ENCODE peak calls at places on chromosomes 4 and X, in nine cellular contexts. X is stomach, Q is tibial nerve, Z is uterus, R is HCT116, K is lower leg skin, E is K562, S is NB4, M is A549. N is an unnamed sample.

GRCh38 chr4:18954538-18954937 is 933.0 kb upstream of the LCORL start:
- DNase-seq in M (no peak), K (no peak), E (no peak), X (no peak), Q (no peak), R (no peak), S (no peak), Z (no peak), N (no peak)

GRCh38 chrX:143781103-143781502 is 60.6 kb upstream of the SPANXN2 start:
- DNase-seq in M (no peak), X (no peak), E (no peak), S (no peak), R (no peak), Q (no peak), Z (no peak), K (no peak), N (peak)

GRCh38 chr4:105666693-105667092 is 41.8 kb downstream of the INTS12 start:
- DNase-seq in S (peak), M (peak), Z (no peak), R (no peak), K (no peak), E (no peak), X (no peak), Q (no peak), N (no peak)

GRCh38 chrX:41373989-41374606 is 40.1 kb downstream of the DDX3X start:
- DNase-seq in S (no peak), M (no peak), R (no peak), Q (no peak), Z (no peak), X (no peak), E (no peak), K (no peak), N (no peak)

GRCh38 chr4:169460081-169460480 is 152.3 kb downstream of the NEK1 start:
- DNase-seq in K (no peak), R (no peak), Q (no peak), Z (no peak), E (no peak), M (no peak), X (no peak), S (no peak), N (no peak)

GRCh38 chr4:54063224-54063623 is 1.2 kb downstream of the CHIC2 start:
- DNase-seq in X (no peak), K (no peak), R (no peak), M (no peak), Q (no peak), Z (no peak), S (peak), E (no peak), N (no peak)

GRCh38 chr4:189090174-189090814 is 850.4 kb upstream of the FRG1 start:
- DNase-seq in M (peak), Z (no peak), R (peak), E (no peak), Q (no peak), X (no peak), S (peak), K (no peak), N (no peak)

GRCh38 chr4:70931359-70931758 is 29.2 kb downstream of the MOB1B start:
- DNase-seq in Z (no peak), E (no peak), K (no peak), Q (no peak), X (no peak), S (no peak), R (no peak), M (no peak), N (no peak)

GRCh38 chr4:2898001-2898400 is 54.4 kb downstream of the ADD1 start:
- DNase-seq in R (no peak), K (no peak), S (no peak), Z (no peak), Q (no peak), E (no peak), M (no peak), X (no peak), N (no peak)

GRCh38 chrX:64428371-64428770 is 33.1 kb upstream of the MTMR8 start:
- DNase-seq in X (no peak), R (no peak), M (no peak), Z (no peak), E (no peak), K (no peak), S (no peak), Q (no peak), N (no peak)

GRCh38 chr4:82499705-82500104 is 62.1 kb downstream of the TMEM150C start:
- DNase-seq in K (no peak), M (no peak), R (no peak), S (no peak), E (no peak), Q (no peak), X (no peak), Z (no peak), N (no peak)

GRCh38 chrX:43317378-43317777 is 338.7 kb upstream of the MAOA start:
- DNase-seq in Q (no peak), K (no peak), X (no peak), R (no peak), Z (no peak), M (no peak), S (no peak), E (no peak), N (no peak)

GRCh38 chrX:40152173-40152705 is 54.5 kb upstream of the BCOR start:
- DNase-seq in M (no peak), Z (peak), Q (no peak), E (no peak), S (no peak), X (peak), K (no peak), R (no peak), N (no peak)

GRCh38 chrX:40152706-40153334 is 55.1 kb upstream of the BCOR start:
- DNase-seq in R (no peak), X (peak), M (peak), E (no peak), S (peak), K (no peak), Z (peak), Q (no peak), N (peak)

GRCh38 chrX:40154853-40155616 is 57.3 kb upstream of the BCOR start:
- DNase-seq in M (peak), X (peak), Q (no peak), Z (peak), S (peak), E (peak), K (no peak), R (no peak), N (no peak)

GRCh38 chrX:40154229-40154852 is 56.6 kb upstream of the BCOR start:
- DNase-seq in M (peak), X (no peak), E (peak), Z (peak), R (no peak), K (no peak), S (peak), Q (no peak), N (peak)

DNA sequence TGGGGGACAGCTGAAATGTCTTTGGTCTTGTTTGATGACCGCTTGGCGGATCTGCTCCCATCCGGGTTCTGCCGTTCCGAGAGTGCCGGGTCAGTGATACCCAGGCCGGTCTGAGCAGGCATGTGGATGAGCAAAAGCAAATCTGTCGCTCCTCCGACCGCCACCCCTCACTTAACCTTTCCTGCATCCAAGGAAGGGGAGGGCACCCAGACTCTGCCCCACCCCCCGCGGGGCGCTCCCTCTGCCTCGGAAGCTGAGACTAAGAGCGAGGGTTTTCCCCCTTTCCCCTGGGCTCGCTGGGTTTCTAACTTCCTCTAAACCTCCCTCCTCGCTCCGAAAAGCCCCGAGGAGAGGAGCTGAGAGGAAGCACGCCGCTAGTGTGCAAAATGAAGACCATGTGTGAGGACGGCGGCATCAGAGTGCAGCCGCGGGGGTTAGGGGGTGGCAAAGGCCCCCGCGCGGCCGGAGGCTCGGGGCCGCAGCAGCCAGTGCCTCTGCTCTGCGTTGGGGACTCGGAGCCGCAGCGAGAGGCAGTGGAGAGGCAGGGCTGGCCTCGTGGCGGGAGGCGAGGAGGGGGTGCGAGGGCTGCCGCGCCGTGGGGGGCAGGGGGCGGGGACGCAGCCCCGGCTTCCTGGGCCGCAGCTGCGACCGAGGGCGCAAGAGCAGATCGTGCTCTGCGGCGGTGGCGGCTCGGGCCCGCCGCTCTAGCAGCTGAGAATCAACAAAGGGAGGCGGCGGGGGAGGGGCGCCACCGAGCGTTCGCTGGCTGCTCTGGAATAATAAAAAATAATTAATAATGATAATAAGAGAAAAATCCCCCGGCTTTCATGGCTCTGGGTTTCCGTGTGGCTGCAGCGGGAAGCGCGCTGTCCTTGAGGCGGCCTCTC is 55.8 kb upstream of the BCOR start:
- DNase-seq in M (peak), K (no peak), E (peak), R (no peak), S (peak), Z (peak), X (peak), Q (no peak), N (peak)
- TF ChIP-seq POLR2A in M (peak), K (no peak), E (peak), R (no peak), S (peak), Z (no peak), X (no peak), Q (no peak), N (peak)

GRCh38 chr4:185190001-185190856 is 13.6 kb downstream of the CFAP97 start:
- DNase-seq in R (no peak), S (no peak), E (no peak), X (no peak), Z (no peak), M (no peak), K (no peak), Q (no peak), N (no peak)
- TF ChIP-seq POLR2A in R (no peak), S (no peak), E (no peak), X (no peak), Z (no peak), M (no peak), K (no peak), Q (no peak), N (no peak)

GRCh38 chr4:141132689-141133145 is 552 bp downstream of the RNF150 start:
- DNase-seq in E (no peak), S (no peak), Z (peak), R (no peak), X (no peak), M (no peak), K (peak), Q (no peak), N (peak)
- TF ChIP-seq POLR2A in E (no peak), S (no peak), Z (no peak), R (no peak), X (no peak), M (no peak), K (no peak), Q (no peak), N (no peak)

GRCh38 chr4:184474261-184475095 is at the start of gene IRF2:
- DNase-seq in K (peak), S (peak), Q (peak), Z (peak), R (peak), E (peak), X (peak), M (peak), N (peak)
- TF ChIP-seq POLR2A in K (no peak), S (peak), Q (peak), Z (peak), R (no peak), E (peak), X (peak), M (no peak), N (peak)

GRCh38 chr4:139175647-139176298 is 1.2 kb downstream of the ELF2 start:
- DNase-seq in R (peak), M (no peak), K (no peak), Z (no peak), S (no peak), Q (no peak), E (no peak), X (no peak), N (peak)

GRCh38 chr4:139177049-139177887 is at the start of gene ELF2:
- DNase-seq in M (peak), R (peak), E (peak), X (peak), K (peak), S (peak), Q (peak), Z (peak), N (peak)

GRCh38 chr4:139177888-139178609 is 1.0 kb upstream of the ELF2 start:
- DNase-seq in K (peak), E (peak), Q (peak), M (peak), S (peak), R (peak), X (peak), Z (peak), N (peak)

GRCh38 chr4:139171878-139172691 is 4.9 kb downstream of the ELF2 start:
- DNase-seq in K (no peak), X (no peak), R (no peak), S (peak), M (peak), E (no peak), Z (no peak), Q (no peak), N (no peak)

GRCh38 chr4:139176299-139177048 is 544 bp downstream of the ELF2 start:
- DNase-seq in X (peak), Z (peak), S (peak), M (peak), R (peak), E (peak), Q (peak), K (peak), N (peak)
- TF ChIP-seq POLR2A in X (no peak), Z (peak), S (no peak), M (no peak), R (no peak), E (peak), Q (peak), K (no peak), N (peak)

GRCh38 chrX:55490121-55490520 is 473 bp upstream of the USP51 start:
- DNase-seq in S (no peak), E (no peak), R (no peak), M (no peak), Z (no peak), X (no peak), K (no peak), Q (no peak), N (no peak)

GRCh38 chrX:55488268-55488558 is 1.4 kb downstream of the USP51 start:
- DNase-seq in X (no peak), Q (no peak), S (no peak), M (no peak), Z (no peak), R (no peak), E (no peak), K (no peak), N (no peak)

GRCh38 chrX:55489315-55490009 is at the start of gene USP51:
- DNase-seq in E (peak), Z (peak), M (peak), K (peak), X (peak), R (no peak), S (peak), Q (peak), N (peak)

GRCh38 chrX:55487143-55487542 is 2.5 kb downstream of the USP51 start:
- DNase-seq in K (peak), Z (no peak), S (no peak), E (no peak), M (no peak), R (no peak), Q (no peak), X (no peak), N (no peak)

GRCh38 chrX:55488559-55489314 is 911 bp downstream of the USP51 start:
- DNase-seq in Z (peak), E (peak), R (no peak), X (peak), Q (peak), M (peak), S (peak), K (peak), N (peak)
- TF ChIP-seq POLR2A in Z (no peak), E (peak), R (no peak), X (no peak), Q (peak), M (no peak), S (no peak), K (no peak), N (peak)

DNA sequence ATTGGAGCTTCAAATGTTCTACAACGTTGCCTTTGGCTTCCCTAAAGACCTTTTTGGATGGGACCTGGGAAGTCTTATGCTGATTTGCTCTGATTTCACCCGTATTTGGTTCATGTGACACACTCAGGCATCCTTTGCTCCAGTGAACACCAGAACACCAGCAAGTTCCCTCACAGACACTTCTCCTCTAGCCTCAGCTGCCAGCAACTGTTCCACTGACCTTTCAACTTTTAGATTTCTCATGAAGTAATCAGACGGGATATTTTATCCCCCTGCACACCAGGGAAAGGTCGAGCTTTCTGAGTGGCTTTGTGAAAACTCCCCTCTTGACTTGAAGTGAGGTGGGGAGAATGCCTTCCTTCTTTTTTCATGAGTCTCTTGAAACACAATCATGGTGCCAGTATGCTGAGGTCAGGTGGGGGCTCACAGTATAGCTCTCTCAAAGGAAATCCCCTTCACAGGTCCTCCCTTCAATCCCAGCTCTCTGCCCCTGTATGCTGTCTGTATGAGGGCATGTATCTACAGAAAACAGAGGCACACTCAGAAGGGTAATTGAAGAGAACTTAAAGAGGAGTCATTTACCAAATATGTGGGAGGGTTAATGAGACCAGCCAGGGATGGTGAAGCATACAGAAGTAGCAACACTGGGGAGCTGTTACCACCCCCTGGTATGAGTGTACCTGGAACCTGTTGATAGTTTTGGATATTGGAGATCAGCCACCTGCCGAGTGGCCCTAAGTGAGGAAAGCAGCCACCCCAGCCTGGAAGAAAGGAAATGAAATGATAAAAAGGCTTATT is 62.7 kb downstream of the FGFBP1 start:
- DNase-seq in Z (no peak), K (no peak), M (no peak), X (no peak), S (no peak), E (no peak), Q (no peak), R (no peak), N (no peak)
- TF ChIP-seq POLR2A in Z (no peak), K (no peak), M (no peak), X (no peak), S (no peak), E (no peak), Q (no peak), R (no peak), N (no peak)

GRCh38 chr4:12538162-12538561 is 946.0 kb downstream of the RAB28 start:
- DNase-seq in Z (no peak), E (no peak), S (no peak), X (no peak), M (no peak), R (no peak), K (no peak), Q (no peak), N (no peak)

DNA sequence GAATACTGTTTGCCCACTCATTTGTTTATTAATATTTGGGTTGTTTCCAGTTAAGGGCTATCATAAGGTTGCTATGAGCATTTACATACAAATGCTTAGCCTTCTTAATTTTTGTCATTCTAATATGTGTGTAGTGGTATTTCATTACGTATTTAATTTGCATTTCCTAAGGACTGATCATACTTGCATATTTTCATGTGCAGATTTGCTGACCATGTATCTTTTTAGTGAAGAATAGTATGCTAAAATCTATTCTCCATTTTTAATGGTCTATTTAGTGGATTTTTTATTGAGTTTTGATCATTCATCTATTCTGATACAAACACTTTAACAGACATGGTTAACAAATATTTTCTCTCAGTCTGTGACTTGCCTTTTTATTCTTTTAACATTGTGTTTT is 949.5 kb downstream of the RAB28 start:
- DNase-seq in S (no peak), X (no peak), Q (no peak), R (no peak), E (no peak), Z (no peak), K (no peak), M (no peak), N (no peak)
- TF ChIP-seq POLR2A in S (no peak), X (no peak), Q (no peak), R (no peak), E (no peak), Z (no peak), K (no peak), M (no peak), N (no peak)

GRCh38 chrX:1417921-1418875 is 26.3 kb upstream of the SLC25A6 start:
- DNase-seq in M (no peak), X (no peak), Z (no peak), S (no peak), Q (no peak), E (no peak), R (no peak), K (no peak), N (no peak)
- TF ChIP-seq POLR2A in M (no peak), X (no peak), Z (no peak), S (no peak), Q (no peak), E (no peak), R (no peak), K (no peak), N (peak)

GRCh38 chrX:49155900-49156837 is 6.4 kb upstream of the MAGIX start:
- DNase-seq in R (peak), M (peak), Q (peak), K (peak), S (peak), Z (peak), X (peak), E (peak), N (no peak)
- TF ChIP-seq POLR2A in R (no peak), M (no peak), Q (peak), K (no peak), S (peak), Z (peak), X (no peak), E (peak), N (no peak)